ENCODE peak calls at places on chromosomes 11 and 22, in four cellular contexts. R is activated CD4-positive, alpha-beta T cell treated with anti-CD3 and anti-CD28 coated beads, Interleukin-2, amount 50 U/mL, for 24 hours; G is stimulated activated CD4-positive, alpha-beta T cell treated with anti-CD3 and anti-CD28 coated beads, TNF-alpha, amount 100 ng/mL, for 1 hour; O is pancreas. E is an unnamed sample.

GRCh38 chr22:40552070-40552469 is 84.4 kb downstream of the MRTFA start:
- DNase-seq in R (no peak), G (no peak), O (no peak), E (no peak)

GRCh38 chr11:72069787-72070251 is 10.5 kb downstream of the NUMA1 start:
- DNase-seq in R (no peak), G (no peak), O (peak; percentile 71), E (no peak)

GRCh38 chr11:95516786-95517185 is 272.8 kb downstream of the FAM76B start:
- DNase-seq in R (no peak), G (no peak), O (no peak), E (no peak)

GRCh38 chr11:77126156-77126775 is 1.8 kb upstream of the MYO7A start:
- DNase-seq in R (no peak), G (no peak), O (no peak), E (no peak)

GRCh38 chr22:47316020-47316419 is 553.6 kb downstream of the TBC1D22A start:
- DNase-seq in R (no peak), G (no peak), O (no peak), E (no peak)

GRCh38 chr11:128480066-128480465 is 107.3 kb downstream of the ETS1 start:
- DNase-seq in R (no peak), G (no peak), O (no peak), E (no peak)

GRCh38 chr11:133809525-133810178 is 35.7 kb downstream of the SPATA19 start:
- DNase-seq in R (no peak), G (no peak), O (no peak), E (no peak)

GRCh38 chr11:95459268-95460040 is 228.5 kb upstream of the SESN3 start:
- DNase-seq in R (no peak), G (no peak), O (peak; percentile 35), E (no peak)

GRCh38 chr11:96215094-96215782 is 127.8 kb downstream of the MAML2 start:
- DNase-seq in R (no peak), G (no peak), O (no peak), E (no peak)

GRCh38 chr11:68775951-68776388 is 24.6 kb upstream of the TESMIN start:
- DNase-seq in R (no peak), G (no peak), O (no peak), E (no peak)

GRCh38 chr22:44793506-44794225 is 41.3 kb downstream of the ARHGAP8 start:
- DNase-seq in R (no peak), G (no peak), O (no peak), E (no peak)

GRCh38 chr11:18540207-18541009 is 13.7 kb upstream of the TSG101 start:
- DNase-seq in R (no peak), G (no peak), O (no peak), E (no peak)